ENCODE peak calls at places on chromosomes 12 and 14, in seven cellular contexts. G, M, E, V, S, T and F are unnamed samples.

GRCh38 chr12:20624718-20625117 is 70.4 kb upstream of the SLCO1C1 start:
- DNase-seq in G (no peak), M (peak; percentile 79), E (no peak), V (peak; percentile 30), S (no peak), T (no peak), F (no peak)

GRCh38 chr14:62123959-62124358 is 361.7 kb downstream of the SNAPC1 start:
- DNase-seq in G (no peak), M (no peak), E (no peak), V (no peak), S (no peak), T (no peak), F (no peak)

GRCh38 chr14:80584638-80585505 is 356.7 kb downstream of the CEP128 start:
- DNase-seq in G (no peak), M (peak; percentile 39), E (no peak), V (peak; percentile 82), S (no peak), T (no peak), F (no peak)

GRCh38 chr14:102084931-102085330 is 1.9 kb downstream of the HSP90AA1 start:
- DNase-seq in G (no peak), M (no peak), E (no peak), V (no peak), S (no peak), T (no peak), F (no peak)

GRCh38 chr14:95498622-95499353 is 17.7 kb downstream of the SYNE3 start:
- DNase-seq in G (no peak), M (no peak), E (peak; percentile 55), V (peak; percentile 48), S (no peak), T (no peak), F (peak; percentile 73)

GRCh38 chr12:76348079-76348901 is at the start of gene BBS10:
- DNase-seq in G (peak; percentile 90), M (peak; percentile 92), E (peak; percentile 94), V (peak; percentile 91), S (peak; percentile 86), T (peak; percentile 90), F (peak; percentile 93)

GRCh38 chr14:104178279-104178678 is 39.9 kb downstream of the KIF26A start:
- DNase-seq in G (no peak), M (no peak), E (peak; percentile 64), V (no peak), S (no peak), T (no peak), F (no peak)

GRCh38 chr12:90460681-90461080 is 494.3 kb downstream of the CCER1 start:
- DNase-seq in G (no peak), M (no peak), E (no peak), V (no peak), S (no peak), T (no peak), F (no peak)

GRCh38 chr14:24430682-24431568 is 1.2 kb downstream of the KHNYN start:
- DNase-seq in G (peak; percentile 18), M (no peak), E (peak; percentile 62), V (peak; percentile 59), S (no peak), T (peak; percentile 53), F (peak; percentile 71)

GRCh38 chr14:65281991-65282908 is 130.3 kb upstream of the FUT8 start:
- DNase-seq in G (no peak), M (no peak), E (no peak), V (peak; percentile 77), S (no peak), T (no peak), F (no peak)

GRCh38 chr12:38704455-38704854 is 200.9 kb downstream of the CPNE8 start:
- DNase-seq in G (no peak), M (no peak), E (no peak), V (no peak), S (no peak), T (no peak), F (no peak)

GRCh38 chr12:62730649-62731377 is 204.1 kb downstream of the PPM1H start:
- DNase-seq in G (no peak), M (peak; percentile 79), E (no peak), V (peak; percentile 67), S (no peak), T (no peak), F (no peak)

GRCh38 chr12:100716949-100717732 is 77.4 kb upstream of the ANO4 start:
- DNase-seq in G (no peak), M (no peak), E (peak; percentile 31), V (no peak), S (no peak), T (no peak), F (no peak)

GRCh38 chr12:130249376-130249775 is 87.1 kb downstream of the FZD10 start:
- DNase-seq in G (no peak), M (no peak), E (no peak), V (no peak), S (no peak), T (no peak), F (no peak)

GRCh38 chr12:21650997-21651396 is 6.6 kb downstream of the LDHB start:
- DNase-seq in G (no peak), M (no peak), E (no peak), V (no peak), S (no peak), T (no peak), F (no peak)

GRCh38 chr12:131264625-131265024 is 310.9 kb downstream of the ADGRD1 start:
- DNase-seq in G (no peak), M (peak; percentile 81), E (peak; percentile 9), V (no peak), S (no peak), T (no peak), F (no peak)

GRCh38 chr12:31369712-31370521 is 44.0 kb upstream of the SINHCAF start:
- DNase-seq in G (peak; percentile 57), M (no peak), E (peak; percentile 33), V (peak; percentile 51), S (no peak), T (peak; percentile 31), F (peak; percentile 43)

GRCh38 chr12:111775205-111776193 is 8.8 kb downstream of the ALDH2 start:
- DNase-seq in G (peak; percentile 90), M (peak; percentile 82), E (peak; percentile 84), V (peak; percentile 93), S (peak; percentile 79), T (peak; percentile 83), F (peak; percentile 92)
- TF ChIP-seq POLR2A in G (peak; percentile 65), M (no peak), E (no peak), V (no peak), S (no peak), T (no peak), F (no peak)

DNA sequence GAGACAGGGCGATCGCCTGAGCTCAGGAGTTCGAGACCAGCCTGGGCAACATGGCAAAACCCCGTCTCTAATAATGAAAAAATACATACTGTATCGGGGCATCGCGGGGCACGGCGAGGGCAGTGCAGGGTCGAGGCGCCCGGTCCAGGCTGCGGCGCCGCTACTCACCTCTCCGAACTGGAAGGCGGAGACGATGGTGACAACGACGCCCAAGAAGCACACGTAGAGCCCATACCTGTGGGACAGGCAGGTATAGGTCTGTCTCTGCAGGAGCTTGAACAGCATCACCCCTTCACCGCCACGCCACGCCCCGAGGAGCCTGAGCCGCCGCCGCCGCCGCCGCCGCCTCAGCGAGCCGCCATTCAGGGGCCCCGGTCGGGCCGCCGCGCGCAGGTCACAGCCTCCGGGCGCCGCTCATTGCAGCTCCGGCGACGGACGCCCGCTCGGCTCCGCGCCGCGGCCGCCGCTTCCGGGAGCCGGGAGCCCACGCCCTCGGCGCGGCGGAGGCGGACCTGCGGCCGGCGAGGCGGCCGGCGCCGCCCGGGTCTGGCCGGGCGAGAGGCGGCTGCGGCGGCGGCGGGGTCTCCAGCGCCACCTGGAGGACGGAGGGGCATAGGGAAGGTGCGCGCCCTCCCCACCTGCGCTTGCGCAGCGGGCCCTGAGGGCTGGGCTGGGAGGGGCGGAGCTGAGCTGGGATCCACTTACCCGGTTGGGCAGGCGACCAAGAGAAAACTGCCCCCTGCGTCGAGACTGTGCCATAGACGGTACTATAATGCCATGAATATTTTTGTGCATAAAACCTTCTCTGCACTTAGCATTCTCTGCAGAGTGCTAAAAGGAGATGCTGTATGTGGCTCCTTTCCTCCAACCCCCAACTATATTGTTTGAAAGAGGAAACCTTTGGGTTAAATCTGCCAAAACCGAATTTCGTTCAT is at the start of gene GNPTAB:
- DNase-seq in G (peak; percentile 89), M (peak; percentile 94), E (peak; percentile 94), V (peak; percentile 88), S (peak; percentile 93), T (peak; percentile 89), F (peak; percentile 93)
- TF ChIP-seq POLR2A in G (peak; percentile 15), M (peak; percentile 76), E (no peak), V (peak; percentile 41), S (no peak), T (no peak), F (peak; percentile 62)

GRCh38 chr12:53380104-53380796 is at the start of gene SP1:
- DNase-seq in G (peak; percentile 93), M (peak; percentile 97), E (peak; percentile 94), V (peak; percentile 93), S (peak; percentile 90), T (peak; percentile 89), F (peak; percentile 93)
- TF ChIP-seq POLR2A in G (no peak), M (peak; percentile 22), E (no peak), V (peak; percentile 65), S (peak; percentile 28), T (no peak), F (peak; percentile 36)

GRCh38 chr12:57454566-57455373 is at the start of gene INHBE:
- DNase-seq in G (no peak), M (peak; percentile 82), E (no peak), V (peak; percentile 96), S (no peak), T (no peak), F (no peak)
- TF ChIP-seq POLR2A in G (no peak), M (no peak), E (no peak), V (no peak), S (no peak), T (no peak), F (no peak)

DNA sequence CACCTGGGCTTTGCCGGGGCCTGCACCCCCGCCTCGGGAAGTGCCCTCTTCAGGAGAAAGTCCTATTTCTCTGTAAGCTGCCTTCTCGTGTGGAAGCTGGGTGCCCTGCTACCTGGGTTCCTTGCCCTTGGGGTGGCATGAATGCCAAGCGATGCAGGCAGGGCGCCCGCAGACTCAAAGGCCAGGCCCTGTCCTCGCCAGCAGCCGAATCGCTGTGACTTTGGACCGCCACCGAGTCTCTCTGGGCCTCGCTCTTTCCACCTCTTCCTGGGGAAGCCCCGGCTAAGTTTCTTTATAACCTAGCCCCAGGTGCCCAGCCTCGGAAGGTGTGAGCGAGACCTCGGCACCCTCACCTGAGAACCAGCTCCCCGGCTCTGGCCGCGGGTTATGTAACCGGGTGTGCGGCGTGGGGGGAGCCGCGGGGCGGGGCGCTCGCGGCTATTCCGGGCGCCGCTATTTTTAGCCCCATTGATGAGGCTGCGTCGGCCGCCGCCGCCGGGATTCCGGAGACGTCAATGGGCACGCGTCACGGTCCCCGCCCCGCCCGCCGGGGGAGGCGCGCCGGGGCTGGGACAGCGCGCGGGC is 14.6 kb upstream of the NR4A1 start:
- DNase-seq in G (peak; percentile 91), M (peak; percentile 83), E (peak; percentile 93), V (peak; percentile 75), S (peak; percentile 79), T (peak; percentile 83), F (peak; percentile 93)
- TF ChIP-seq POLR2A in G (peak; percentile 74), M (no peak), E (peak; percentile 11), V (peak; percentile 72), S (no peak), T (no peak), F (peak; percentile 45)

GRCh38 chr12:111407371-111408115 is 1.8 kb downstream of the SH2B3 start:
- DNase-seq in G (no peak), M (no peak), E (no peak), V (no peak), S (no peak), T (no peak), F (no peak)
- TF ChIP-seq POLR2A in G (no peak), M (no peak), E (no peak), V (no peak), S (no peak), T (no peak), F (no peak)